ENCODE peak calls at places on chromosomes 4 and X, in ten cellular contexts. One of them, this sample, is unnamed.
A peak's percentile ranks its signal among the peaks of the same experiment; 100 is the strongest.

GRCh38 chrX:133726642-133727041 is 258.8 kb downstream of the GPC3 start:
- DNase-seq in right cardiac atrium: no peak
- DNase-seq in lower lobe of right lung: no peak
- DNase-seq in PC-3: peak; percentile 22
- DNase-seq in astrocyte: no peak
- DNase-seq in A549: no peak
- DNase-seq in aorta: no peak
- DNase-seq in pancreas: no peak
- DNase-seq in trophoblast cell: no peak
- DNase-seq in effector memory CD4-positive, alpha-beta T cell: no peak
- DNase-seq in this sample: no peak

GRCh38 chrX:7159132-7159861 is 11.3 kb upstream of the PUDP start:
- DNase-seq in lower lobe of right lung: no peak
- DNase-seq in PC-3: peak; percentile 86
- DNase-seq in aorta: no peak
- DNase-seq in effector memory CD4-positive, alpha-beta T cell: no peak
- DNase-seq in astrocyte: no peak
- DNase-seq in trophoblast cell: no peak
- DNase-seq in A549: no peak
- DNase-seq in right cardiac atrium: no peak
- DNase-seq in pancreas: no peak
- DNase-seq in this sample: no peak

GRCh38 chr4:57149833-57150232 is 39.6 kb upstream of the IGFBP7 start:
- DNase-seq in PC-3: no peak
- DNase-seq in trophoblast cell: no peak
- DNase-seq in right cardiac atrium: no peak
- DNase-seq in astrocyte: no peak
- DNase-seq in lower lobe of right lung: no peak
- DNase-seq in effector memory CD4-positive, alpha-beta T cell: no peak
- DNase-seq in A549: no peak
- DNase-seq in aorta: no peak
- DNase-seq in pancreas: no peak
- DNase-seq in this sample: no peak

GRCh38 chr4:117447925-117448324 is 362.5 kb upstream of the TRAM1L1 start:
- DNase-seq in PC-3: no peak
- DNase-seq in A549: no peak
- DNase-seq in astrocyte: no peak
- DNase-seq in lower lobe of right lung: no peak
- DNase-seq in aorta: no peak
- DNase-seq in right cardiac atrium: no peak
- DNase-seq in pancreas: no peak
- DNase-seq in trophoblast cell: no peak
- DNase-seq in effector memory CD4-positive, alpha-beta T cell: no peak
- DNase-seq in this sample: no peak

GRCh38 chrX:131901581-131901980 is 121.5 kb upstream of the STK26 start:
- DNase-seq in A549: no peak
- DNase-seq in aorta: no peak
- DNase-seq in trophoblast cell: no peak
- DNase-seq in lower lobe of right lung: no peak
- DNase-seq in PC-3: no peak
- DNase-seq in pancreas: no peak
- DNase-seq in right cardiac atrium: no peak
- DNase-seq in astrocyte: no peak
- DNase-seq in effector memory CD4-positive, alpha-beta T cell: no peak
- DNase-seq in this sample: no peak

GRCh38 chr4:149512489-149512888 is 303.2 kb downstream of the IQCM start:
- DNase-seq in lower lobe of right lung: no peak
- DNase-seq in aorta: no peak
- DNase-seq in pancreas: no peak
- DNase-seq in A549: no peak
- DNase-seq in effector memory CD4-positive, alpha-beta T cell: no peak
- DNase-seq in trophoblast cell: no peak
- DNase-seq in astrocyte: no peak
- DNase-seq in right cardiac atrium: no peak
- DNase-seq in PC-3: no peak
- DNase-seq in this sample: no peak

GRCh38 chr4:57131849-57132745 is 21.9 kb upstream of the IGFBP7 start:
- DNase-seq in A549: no peak
- DNase-seq in aorta: no peak
- DNase-seq in effector memory CD4-positive, alpha-beta T cell: no peak
- DNase-seq in pancreas: no peak
- DNase-seq in right cardiac atrium: no peak
- DNase-seq in astrocyte: peak; percentile 67
- DNase-seq in lower lobe of right lung: no peak
- DNase-seq in PC-3: peak; percentile 44
- DNase-seq in trophoblast cell: peak; percentile 76
- DNase-seq in this sample: no peak

GRCh38 chr4:15402974-15403373 is 24.9 kb upstream of the C1QTNF7 start:
- DNase-seq in effector memory CD4-positive, alpha-beta T cell: no peak
- DNase-seq in PC-3: no peak
- DNase-seq in right cardiac atrium: peak; percentile 36
- DNase-seq in astrocyte: no peak
- DNase-seq in trophoblast cell: no peak
- DNase-seq in pancreas: no peak
- DNase-seq in aorta: no peak
- DNase-seq in lower lobe of right lung: no peak
- DNase-seq in A549: no peak
- DNase-seq in this sample: no peak

GRCh38 chr4:101355767-101356702 is 8.7 kb upstream of the PPP3CA start:
- DNase-seq in PC-3: peak; percentile 83
- DNase-seq in trophoblast cell: peak; percentile 28
- DNase-seq in aorta: no peak
- DNase-seq in lower lobe of right lung: no peak
- DNase-seq in right cardiac atrium: no peak
- DNase-seq in astrocyte: peak; percentile 91
- DNase-seq in A549: peak; percentile 41
- DNase-seq in effector memory CD4-positive, alpha-beta T cell: no peak
- DNase-seq in pancreas: no peak
- DNase-seq in this sample: no peak

GRCh38 chr4:152640058-152640921 is 39.5 kb downstream of the TMEM154 start:
- DNase-seq in lower lobe of right lung: no peak
- DNase-seq in aorta: no peak
- DNase-seq in pancreas: no peak
- DNase-seq in right cardiac atrium: no peak
- DNase-seq in PC-3: peak; percentile 61
- DNase-seq in astrocyte: no peak
- DNase-seq in effector memory CD4-positive, alpha-beta T cell: no peak
- DNase-seq in A549: peak; percentile 25
- DNase-seq in trophoblast cell: no peak
- DNase-seq in this sample: no peak
- H3K4me1 ChIP-seq in lower lobe of right lung: no peaks in the 10 kb centered on the region
- H3K4me1 ChIP-seq in aorta: no peaks in the 10 kb centered on the region
- H3K4me1 ChIP-seq in pancreas: peaks cover 7% of the 10 kb centered on the region
- H3K4me1 ChIP-seq in right cardiac atrium: no peaks in the 10 kb centered on the region
- H3K4me1 ChIP-seq in PC-3: no peaks in the 10 kb centered on the region
- H3K4me1 ChIP-seq in astrocyte: no peaks in the 10 kb centered on the region
- H3K4me1 ChIP-seq in effector memory CD4-positive, alpha-beta T cell: peaks cover 11% of the 10 kb centered on the region
- H3K4me1 ChIP-seq in A549: no peaks in the 10 kb centered on the region
- H3K4me1 ChIP-seq in trophoblast cell: no peaks in the 10 kb centered on the region
- H3K4me1 ChIP-seq in this sample: peaks cover 23% of the 10 kb centered on the region

GRCh38 chr4:83019794-83020497 is 9.3 kb upstream of the LIN54 start:
- DNase-seq in lower lobe of right lung: no peak
- DNase-seq in aorta: no peak
- DNase-seq in A549: no peak
- DNase-seq in effector memory CD4-positive, alpha-beta T cell: no peak
- DNase-seq in PC-3: no peak
- DNase-seq in trophoblast cell: peak; percentile 5
- DNase-seq in right cardiac atrium: no peak
- DNase-seq in pancreas: no peak
- DNase-seq in astrocyte: no peak
- DNase-seq in this sample: no peak

GRCh38 chr4:83028976-83029375 is 6.0 kb upstream of the COPS4 start:
- DNase-seq in effector memory CD4-positive, alpha-beta T cell: no peak
- DNase-seq in right cardiac atrium: no peak
- DNase-seq in lower lobe of right lung: no peak
- DNase-seq in trophoblast cell: no peak
- DNase-seq in A549: no peak
- DNase-seq in aorta: no peak
- DNase-seq in pancreas: no peak
- DNase-seq in PC-3: no peak
- DNase-seq in astrocyte: no peak
- DNase-seq in this sample: no peak

GRCh38 chr4:83022724-83023427 is 12.1 kb upstream of the COPS4 start:
- DNase-seq in effector memory CD4-positive, alpha-beta T cell: no peak
- DNase-seq in PC-3: no peak
- DNase-seq in lower lobe of right lung: no peak
- DNase-seq in A549: no peak
- DNase-seq in astrocyte: peak; percentile 37
- DNase-seq in trophoblast cell: no peak
- DNase-seq in aorta: no peak
- DNase-seq in right cardiac atrium: no peak
- DNase-seq in pancreas: no peak
- DNase-seq in this sample: no peak

GRCh38 chr4:83025563-83025962 is 9.4 kb upstream of the COPS4 start:
- DNase-seq in lower lobe of right lung: no peak
- DNase-seq in pancreas: no peak
- DNase-seq in A549: no peak
- DNase-seq in astrocyte: no peak
- DNase-seq in aorta: no peak
- DNase-seq in PC-3: no peak
- DNase-seq in trophoblast cell: no peak
- DNase-seq in effector memory CD4-positive, alpha-beta T cell: no peak
- DNase-seq in right cardiac atrium: no peak
- DNase-seq in this sample: no peak

DNA sequence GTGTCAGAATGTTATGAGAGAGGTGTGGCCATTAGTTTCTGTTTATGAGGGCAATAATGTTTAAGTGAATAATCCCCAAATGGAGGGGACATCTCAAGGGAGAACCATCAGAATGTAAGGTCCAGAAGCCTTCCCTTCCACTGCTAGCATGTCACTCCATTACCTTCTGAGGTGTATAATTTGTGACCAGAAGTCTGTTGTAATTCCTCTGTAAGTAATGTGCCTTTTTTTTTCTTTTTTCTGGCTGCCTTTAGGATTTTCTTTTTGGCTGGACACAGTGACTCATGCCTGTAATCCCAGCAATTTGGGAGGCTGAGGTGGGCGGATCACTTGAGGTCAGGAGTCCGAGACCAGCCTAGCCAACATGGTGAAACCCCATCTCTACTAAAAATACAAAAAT is 10.8 kb upstream of the COPS4 start:
- DNase-seq in trophoblast cell: no peak
- DNase-seq in A549: no peak
- DNase-seq in pancreas: no peak
- DNase-seq in aorta: no peak
- DNase-seq in lower lobe of right lung: no peak
- DNase-seq in PC-3: no peak
- DNase-seq in effector memory CD4-positive, alpha-beta T cell: no peak
- DNase-seq in astrocyte: no peak
- DNase-seq in right cardiac atrium: no peak
- DNase-seq in this sample: no peak
- H3K4me3 ChIP-seq in trophoblast cell: no peak overlapping the region
- H3K4me3 ChIP-seq in A549: no peak overlapping the region
- H3K4me3 ChIP-seq in pancreas: no peak overlapping the region
- H3K4me3 ChIP-seq in aorta: no peak overlapping the region
- H3K4me3 ChIP-seq in lower lobe of right lung: no peak overlapping the region
- H3K4me3 ChIP-seq in PC-3: no peak overlapping the region
- H3K4me3 ChIP-seq in effector memory CD4-positive, alpha-beta T cell: no peak overlapping the region
- H3K4me3 ChIP-seq in astrocyte: no peak overlapping the region
- H3K4me3 ChIP-seq in right cardiac atrium: no peak overlapping the region
- H3K4me3 ChIP-seq in this sample: no peak overlapping the region

GRCh38 chr4:121243476-121243875 is 79.4 kb upstream of the TNIP3 start:
- DNase-seq in lower lobe of right lung: no peak
- DNase-seq in effector memory CD4-positive, alpha-beta T cell: no peak
- DNase-seq in pancreas: no peak
- DNase-seq in trophoblast cell: no peak
- DNase-seq in PC-3: no peak
- DNase-seq in astrocyte: peak; percentile 16
- DNase-seq in aorta: no peak
- DNase-seq in right cardiac atrium: no peak
- DNase-seq in A549: no peak
- DNase-seq in this sample: no peak

GRCh38 chr4:121252224-121252806 is 88.2 kb upstream of the TNIP3 start:
- DNase-seq in A549: peak; percentile 41
- DNase-seq in PC-3: peak; percentile 75
- DNase-seq in right cardiac atrium: peak; percentile 69
- DNase-seq in trophoblast cell: peak; percentile 54
- DNase-seq in lower lobe of right lung: peak; percentile 60
- DNase-seq in pancreas: no peak
- DNase-seq in effector memory CD4-positive, alpha-beta T cell: no peak
- DNase-seq in astrocyte: peak; percentile 27
- DNase-seq in aorta: peak; percentile 76
- DNase-seq in this sample: peak; percentile 33

DNA sequence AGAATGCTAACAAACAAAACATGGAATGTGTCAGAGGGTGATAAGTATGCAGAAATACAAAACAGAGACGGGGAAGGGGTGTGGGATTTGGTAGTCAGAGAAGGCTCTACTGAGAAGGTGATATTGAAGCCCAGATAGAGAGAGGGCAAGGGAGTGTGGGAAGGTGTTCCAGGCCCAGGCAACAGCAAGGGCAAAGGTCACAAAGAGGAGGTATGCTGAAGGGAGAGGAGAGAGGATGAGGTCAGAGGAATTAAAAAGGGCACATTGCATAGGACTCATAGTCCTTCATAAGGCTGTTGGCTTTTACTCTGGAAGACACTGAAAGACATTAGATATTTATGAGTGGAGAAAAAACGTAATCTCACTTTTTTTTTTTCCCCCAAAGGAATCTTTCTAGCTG is 82.6 kb upstream of the TNIP3 start:
- DNase-seq in aorta: no peak
- DNase-seq in PC-3: no peak
- DNase-seq in lower lobe of right lung: no peak
- DNase-seq in A549: no peak
- DNase-seq in right cardiac atrium: no peak
- DNase-seq in trophoblast cell: no peak
- DNase-seq in pancreas: no peak
- DNase-seq in effector memory CD4-positive, alpha-beta T cell: no peak
- DNase-seq in astrocyte: no peak
- DNase-seq in this sample: no peak
- H3K27ac ChIP-seq in aorta: no peak overlapping the region
- H3K27ac ChIP-seq in PC-3: no peak overlapping the region
- H3K27ac ChIP-seq in lower lobe of right lung: no peak overlapping the region
- H3K27ac ChIP-seq in A549: no peak overlapping the region
- H3K27ac ChIP-seq in right cardiac atrium: no peak overlapping the region
- H3K27ac ChIP-seq in trophoblast cell: no peak overlapping the region
- H3K27ac ChIP-seq in pancreas: no peak overlapping the region
- H3K27ac ChIP-seq in effector memory CD4-positive, alpha-beta T cell: no peak overlapping the region
- H3K27ac ChIP-seq in astrocyte: no peak overlapping the region
- H3K27ac ChIP-seq in this sample: no peak overlapping the region

DNA sequence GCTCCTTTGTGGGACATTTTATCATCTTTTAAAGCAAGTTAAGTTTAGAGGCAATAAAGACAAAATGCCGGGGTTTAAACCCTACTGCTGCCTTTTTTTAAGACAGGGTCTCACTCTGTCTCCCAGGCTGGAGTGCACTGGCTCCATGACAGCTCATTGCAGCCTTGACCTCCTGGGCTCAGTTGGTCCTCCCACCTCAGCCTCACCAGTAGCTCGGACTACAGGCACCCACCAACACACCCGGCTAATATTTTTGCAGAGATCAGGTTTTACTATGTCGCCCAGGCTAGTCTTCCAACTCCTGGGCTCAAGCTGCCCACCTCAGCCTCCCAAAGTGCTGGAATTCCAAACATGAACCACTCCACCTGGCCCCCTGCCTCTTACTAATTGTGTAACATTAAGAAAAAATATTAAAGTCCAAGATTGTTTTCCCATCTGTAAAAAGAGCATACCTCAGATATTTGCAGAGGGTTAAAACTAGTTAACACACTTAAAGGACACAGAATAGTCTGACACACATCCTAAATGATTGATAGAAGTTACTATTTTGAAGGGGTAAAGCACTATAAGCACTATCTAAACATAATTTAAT is 9.8 kb downstream of the HNRNPD start:
- DNase-seq in aorta: no peak
- DNase-seq in pancreas: no peak
- DNase-seq in right cardiac atrium: no peak
- DNase-seq in effector memory CD4-positive, alpha-beta T cell: no peak
- DNase-seq in lower lobe of right lung: no peak
- DNase-seq in trophoblast cell: no peak
- DNase-seq in astrocyte: no peak
- DNase-seq in PC-3: no peak
- DNase-seq in A549: no peak
- DNase-seq in this sample: no peak
- H3K4me1 ChIP-seq in aorta: no peaks in the 10 kb centered on the region
- H3K4me1 ChIP-seq in pancreas: peaks cover 83% of the 10 kb centered on the region
- H3K4me1 ChIP-seq in right cardiac atrium: peaks cover 11% of the 10 kb centered on the region
- H3K4me1 ChIP-seq in effector memory CD4-positive, alpha-beta T cell: peaks cover 42% of the 10 kb centered on the region
- H3K4me1 ChIP-seq in lower lobe of right lung: peaks cover 99% of the 10 kb centered on the region
- H3K4me1 ChIP-seq in trophoblast cell: no peaks in the 10 kb centered on the region
- H3K4me1 ChIP-seq in astrocyte: peaks cover 6% of the 10 kb centered on the region
- H3K4me1 ChIP-seq in PC-3: peaks cover 4% of the 10 kb centered on the region
- H3K4me1 ChIP-seq in A549: peaks cover 45% of the 10 kb centered on the region
- H3K4me1 ChIP-seq in this sample: peaks cover 98% of the 10 kb centered on the region